ENCODE peak calls at places on chromosomes 12 and 14, in nine cellular contexts. S is upper lobe of right lung; I is bronchial epithelial cell; X is GM10248; E is Panc1; T is CD8-positive, alpha-beta T cell; J is endodermal cell; Z is astrocyte of the spinal cord; P is foreskin fibroblast. Q is an unnamed sample.

GRCh38 chr12:6215932-6216494 is 15.8 kb downstream of the CD9 start:
- DNase-seq in E (peak; percentile 76), X (no peak), P (peak; percentile 80), S (peak; percentile 93), T (no peak), J (peak; percentile 85), Z (peak; percentile 92), I (peak; percentile 100), Q (no peak)

GRCh38 chr12:116950628-116951325 is 40.0 kb downstream of the FBXW8 start:
- DNase-seq in T (no peak), E (no peak), P (no peak), Z (no peak), I (no peak), S (no peak), J (peak; percentile 23), X (no peak), Q (no peak)

GRCh38 chr12:46386877-46387629 is 14.5 kb upstream of the SLC38A2 start:
- DNase-seq in J (peak; percentile 76), I (no peak), Z (peak; percentile 13), P (peak; percentile 38), T (no peak), E (no peak), S (no peak), X (peak; percentile 34), Q (no peak)

GRCh38 chr12:57069522-57069921 is 9.1 kb downstream of the NEMP1 start:
- DNase-seq in Z (peak; percentile 82), E (peak; percentile 75), P (peak; percentile 84), I (peak; percentile 78), J (peak; percentile 86), T (peak; percentile 43), X (peak; percentile 65), S (no peak), Q (no peak)

GRCh38 chr14:70514168-70515069 is 20.4 kb downstream of the ADAM20 start:
- DNase-seq in I (no peak), X (no peak), Z (no peak), P (no peak), J (no peak), S (no peak), T (no peak), E (no peak), Q (no peak)

GRCh38 chr14:54762296-54762695 is 140.3 kb downstream of the GCH1 start:
- DNase-seq in P (no peak), I (no peak), J (no peak), S (no peak), T (no peak), X (no peak), E (no peak), Z (peak; percentile 32), Q (no peak)

GRCh38 chr12:63068857-63069442 is 82.1 kb downstream of the AVPR1A start:
- DNase-seq in Z (peak; percentile 86), I (peak; percentile 63), P (peak; percentile 42), T (no peak), E (peak; percentile 28), J (no peak), X (no peak), S (no peak), Q (no peak)

GRCh38 chr12:55034218-55034617 is 14.4 kb downstream of the NEUROD4 start:
- DNase-seq in I (no peak), Z (no peak), P (no peak), J (peak; percentile 52), T (no peak), S (no peak), X (no peak), E (no peak), Q (no peak)

GRCh38 chr12:3863756-3864155 is 9.4 kb downstream of the PARP11 start:
- DNase-seq in I (peak; percentile 38), E (no peak), Z (no peak), X (no peak), S (no peak), T (no peak), P (no peak), J (no peak), Q (no peak)

GRCh38 chr14:83163016-83163415 is 1629.4 kb upstream of the SEL1L start:
- DNase-seq in Z (no peak), J (no peak), X (no peak), E (no peak), T (no peak), S (no peak), I (peak; percentile 69), P (no peak), Q (no peak)

GRCh38 chr14:68748691-68749090 is 44.2 kb downstream of the ZFP36L1 start:
- DNase-seq in T (no peak), S (no peak), J (no peak), E (no peak), Z (no peak), X (no peak), P (no peak), I (no peak), Q (no peak)

GRCh38 chr14:65263161-65263788 is 149.3 kb upstream of the FUT8 start:
- DNase-seq in S (no peak), T (no peak), X (no peak), Z (no peak), J (no peak), I (peak; percentile 43), P (no peak), E (no peak), Q (no peak)

GRCh38 chr12:68780731-68781130 is 27.2 kb upstream of the MDM2 start:
- DNase-seq in Z (no peak), J (no peak), X (no peak), S (no peak), I (peak; percentile 28), T (no peak), P (no peak), E (no peak), Q (no peak)

GRCh38 chr12:52669426-52669825 is 10.8 kb downstream of the KRT1 start:
- DNase-seq in X (no peak), S (no peak), P (no peak), E (no peak), Z (no peak), I (no peak), T (no peak), J (no peak), Q (no peak)

GRCh38 chr14:74425525-74426201 is 347 bp downstream of the SYNDIG1L start:
- DNase-seq in E (no peak), I (no peak), Z (no peak), P (no peak), X (peak; percentile 83), J (peak; percentile 93), T (peak; percentile 37), S (no peak), Q (peak; percentile 80)

GRCh38 chr12:124713436-124714082 is 146.1 kb upstream of the NCOR2 start:
- DNase-seq in Z (peak; percentile 93), I (peak; percentile 76), J (no peak), X (peak; percentile 74), E (no peak), S (no peak), T (peak; percentile 46), P (peak; percentile 50), Q (no peak)

GRCh38 chr12:23055004-23055403 is 430.0 kb downstream of the ETNK1 start:
- DNase-seq in T (no peak), X (no peak), P (no peak), S (no peak), I (peak; percentile 48), J (peak; percentile 93), E (no peak), Z (peak; percentile 22), Q (peak; percentile 55)

GRCh38 chr14:51336304-51336703 is 96.3 kb downstream of the TMX1 start:
- DNase-seq in E (no peak), X (no peak), I (no peak), Z (no peak), S (no peak), T (no peak), J (no peak), P (no peak), Q (no peak)

GRCh38 chr12:18798445-18799139 is 60.7 kb downstream of the CAPZA3 start:
- DNase-seq in S (no peak), I (no peak), X (no peak), Z (peak; percentile 20), T (no peak), P (no peak), E (no peak), J (no peak), Q (no peak)

GRCh38 chr14:75222208-75222701 is 45.8 kb upstream of the TMED10 start:
- DNase-seq in T (no peak), P (peak; percentile 81), S (peak; percentile 78), X (peak; percentile 52), J (no peak), Z (peak; percentile 90), E (no peak), I (peak; percentile 97), Q (no peak)

DNA sequence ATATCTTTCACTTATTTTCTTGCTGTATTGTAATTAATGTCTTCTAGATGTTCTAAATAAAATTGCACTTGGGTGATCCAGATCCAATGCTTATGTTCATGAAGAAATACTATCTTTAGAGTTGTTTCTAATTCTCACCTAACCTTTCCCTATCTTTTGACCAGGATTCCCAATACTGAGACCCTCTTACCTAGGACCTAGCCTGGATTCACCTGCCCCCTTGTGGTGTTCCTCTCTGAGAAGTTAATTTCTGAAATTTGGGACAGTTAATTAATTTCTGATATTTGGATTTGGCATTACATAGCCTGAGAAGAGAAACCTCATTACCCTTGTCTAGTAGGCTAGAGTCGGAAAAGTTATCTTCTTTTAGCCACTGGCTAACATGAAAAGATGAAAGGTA is 29.5 kb downstream of the FOXA1 start:
- DNase-seq in P (no peak), E (no peak), J (no peak), T (no peak), S (no peak), Z (no peak), X (no peak), I (no peak), Q (no peak)
- TF ChIP-seq CTCF in P (peak; percentile 19), E (peak; percentile 16), J (peak; percentile 89), T (no peak), S (peak; percentile 28), Z (peak; percentile 30), X (no peak), I (peak; percentile 10), Q (peak; percentile 65)

DNA sequence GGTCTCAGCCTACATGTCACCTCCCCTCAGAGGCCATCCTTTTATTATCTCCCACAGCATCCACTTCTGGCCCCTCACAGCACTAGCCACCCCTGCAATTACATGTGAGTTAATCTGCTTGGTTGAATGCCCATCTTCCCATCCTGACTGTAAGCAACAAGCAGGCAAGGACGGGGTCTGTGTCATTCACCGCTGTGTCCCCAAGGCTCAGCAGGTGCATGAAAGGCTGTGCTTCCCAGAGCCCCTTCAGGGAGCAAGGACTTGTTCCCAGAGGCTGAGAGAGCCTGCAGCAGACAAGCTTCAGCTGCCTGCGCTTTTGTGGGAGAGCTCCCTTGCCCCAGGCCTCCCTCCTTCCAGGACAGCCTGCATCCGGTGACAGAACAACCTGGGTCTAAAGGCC is 172.7 kb upstream of the GSC start:
- DNase-seq in X (no peak), I (no peak), J (no peak), Z (no peak), T (no peak), P (no peak), E (no peak), S (no peak), Q (no peak)
- TF ChIP-seq CTCF in X (no peak), I (no peak), J (no peak), Z (no peak), T (no peak), P (no peak), E (no peak), S (no peak), Q (no peak)

GRCh38 chr12:14691560-14691959 is 4.8 kb downstream of the GUCY2C start:
- DNase-seq in I (no peak), T (no peak), E (no peak), S (no peak), Z (no peak), P (no peak), J (no peak), X (no peak), Q (no peak)
- TF ChIP-seq CTCF in I (no peak), T (no peak), E (no peak), S (no peak), Z (no peak), P (no peak), J (no peak), X (no peak), Q (no peak)

GRCh38 chr12:49974231-49974675 is 1.5 kb downstream of the AQP6 start:
- DNase-seq in E (no peak), T (no peak), S (peak; percentile 85), J (peak; percentile 84), I (peak; percentile 30), Z (peak; percentile 61), X (no peak), P (peak; percentile 68), Q (no peak)
- TF ChIP-seq CTCF in E (peak; percentile 78), T (no peak), S (peak; percentile 53), J (peak; percentile 70), I (peak; percentile 64), Z (peak; percentile 75), X (no peak), P (peak; percentile 70), Q (peak; percentile 53)

Q was measured in progenitor cell of endocrine pancreas.